ENCODE peak calls at places on chromosome 14, in ten cellular contexts. T is CD8-positive, alpha-beta memory T cell; L is A549; Q is kidney; P is gastrocnemius medialis; Y is hepatocyte; V is GM23248; Z is tibial nerve; M is lower lobe of right lung; D is MM.1S. I is an unnamed sample.
A peak's percentile ranks its signal among the peaks of the same experiment; 100 is the strongest.

GRCh38 chr14:103043257-103043893 is 14.0 kb downstream of the CDC42BPB start:
- DNase-seq in D (no peak), Q (no peak), V (no peak), P (no peak), L (no peak), M (no peak), Y (no peak), Z (no peak), T (no peak), I (no peak)

GRCh38 chr14:100439781-100440180 is 116.6 kb downstream of the SLC25A47 start:
- DNase-seq in V (peak; percentile 82), P (no peak), Z (no peak), D (no peak), Q (no peak), Y (no peak), T (no peak), M (no peak), L (peak; percentile 33), I (peak; percentile 43)

GRCh38 chr14:99188721-99189120 is 83.3 kb downstream of the BCL11B start:
- DNase-seq in M (no peak), L (no peak), T (peak; percentile 42), V (no peak), Q (no peak), Y (no peak), D (no peak), Z (no peak), P (no peak), I (peak; percentile 85)

GRCh38 chr14:90644882-90645281 is 171.3 kb downstream of the TTC7B start:
- DNase-seq in P (peak; percentile 71), V (peak; percentile 71), M (no peak), L (no peak), T (no peak), Q (no peak), D (no peak), Y (peak; percentile 32), Z (no peak), I (no peak)

GRCh38 chr14:90453401-90453951 is 56.6 kb downstream of the CALM1 start:
- DNase-seq in Y (peak; percentile 44), Z (no peak), D (no peak), M (no peak), P (no peak), V (peak; percentile 10), T (no peak), L (no peak), Q (peak; percentile 87), I (no peak)

GRCh38 chr14:104887623-104888488 is 22.8 kb downstream of the CEP170B start:
- DNase-seq in M (no peak), T (no peak), D (no peak), L (no peak), V (no peak), Q (peak; percentile 76), Z (peak; percentile 7), Y (no peak), P (no peak), I (peak; percentile 31)

GRCh38 chr14:101927859-101928258 is 36.5 kb upstream of the DYNC1H1 start:
- DNase-seq in M (peak; percentile 87), P (peak; percentile 93), Q (peak; percentile 96), V (peak; percentile 99), Z (peak; percentile 73), L (no peak), T (no peak), Y (peak; percentile 51), D (no peak), I (no peak)

GRCh38 chr14:31172084-31172483 is 35.5 kb downstream of the HECTD1 start:
- DNase-seq in M (no peak), D (no peak), V (peak; percentile 29), T (no peak), L (no peak), Z (no peak), Y (no peak), P (no peak), Q (no peak), I (no peak)

GRCh38 chr14:65258391-65258790 is 154.1 kb upstream of the FUT8 start:
- DNase-seq in D (no peak), Z (no peak), Q (no peak), P (no peak), M (no peak), V (peak; percentile 79), T (no peak), Y (no peak), L (peak; percentile 58), I (no peak)

GRCh38 chr14:22314183-22314820 is 274.7 kb downstream of the DAD1 start:
- DNase-seq in D (peak; percentile 46), Z (no peak), Q (no peak), L (peak; percentile 71), T (no peak), P (no peak), V (peak; percentile 71), Y (peak; percentile 76), M (no peak), I (peak; percentile 62)

GRCh38 chr14:68124885-68125731 is 305.5 kb downstream of the RAD51B start:
- DNase-seq in Q (no peak), T (no peak), M (no peak), V (peak; percentile 88), P (no peak), L (peak; percentile 80), Y (peak; percentile 38), D (no peak), Z (no peak), I (no peak)

GRCh38 chr14:79911762-79912161 is 299.5 kb downstream of the DIO2 start:
- DNase-seq in M (no peak), Q (no peak), T (no peak), V (no peak), D (no peak), P (no peak), L (no peak), Y (no peak), Z (no peak), I (no peak)

GRCh38 chr14:79910086-79910485 is 301.2 kb downstream of the DIO2 start:
- DNase-seq in D (no peak), L (no peak), V (no peak), P (no peak), Z (no peak), T (no peak), Q (no peak), Y (no peak), M (no peak), I (no peak)

GRCh38 chr14:79916281-79916680 is 295.0 kb downstream of the DIO2 start:
- DNase-seq in L (no peak), Y (no peak), Q (no peak), T (no peak), Z (no peak), M (no peak), V (no peak), P (no peak), D (no peak), I (no peak)

GRCh38 chr14:79915411-79915810 is 295.9 kb downstream of the DIO2 start:
- DNase-seq in D (no peak), Y (no peak), P (no peak), T (no peak), L (no peak), M (no peak), Q (no peak), Z (no peak), V (no peak), I (no peak)

GRCh38 chr14:79914595-79914994 is 296.7 kb downstream of the DIO2 start:
- DNase-seq in T (no peak), M (no peak), D (no peak), V (no peak), P (no peak), Q (no peak), L (no peak), Y (no peak), Z (no peak), I (no peak)
- H3K4me1 ChIP-seq in T (no peaks in the 10 kb centered on the region), M (no peaks in the 10 kb centered on the region), D (no peaks in the 10 kb centered on the region), V (no peaks in the 10 kb centered on the region), P (no peaks in the 10 kb centered on the region), Q (no peaks in the 10 kb centered on the region), L (no peaks in the 10 kb centered on the region), Y (no peaks in the 10 kb centered on the region), Z (no peaks in the 10 kb centered on the region), I (no peaks in the 10 kb centered on the region)

GRCh38 chr14:92990456-92991430 is 67.8 kb downstream of the CHGA start:
- DNase-seq in T (no peak), M (peak; percentile 44), Q (peak; percentile 57), V (no peak), L (no peak), P (no peak), D (no peak), Z (no peak), Y (no peak), I (no peak)

GRCh38 chr14:92991536-92991935 is 68.6 kb downstream of the CHGA start:
- DNase-seq in Q (peak; percentile 59), V (no peak), L (no peak), Y (no peak), P (no peak), M (no peak), T (no peak), D (no peak), Z (no peak), I (no peak)

GRCh38 chr14:92994942-92995341 is 72.0 kb downstream of the CHGA start:
- DNase-seq in T (no peak), Q (no peak), Y (no peak), V (no peak), L (no peak), D (no peak), Z (no peak), M (no peak), P (no peak), I (peak; percentile 64)

GRCh38 chr14:92994131-92994676 is 71.3 kb downstream of the CHGA start:
- DNase-seq in T (no peak), D (no peak), V (no peak), P (no peak), M (no peak), Q (no peak), L (no peak), Z (no peak), Y (no peak), I (no peak)

GRCh38 chr14:92993302-92993701 is 70.4 kb downstream of the CHGA start:
- DNase-seq in P (no peak), T (no peak), D (no peak), L (no peak), Q (no peak), Z (no peak), V (no peak), Y (no peak), M (peak; percentile 69), I (no peak)
- H3K4me1 ChIP-seq in P (no peaks in the 10 kb centered on the region), T (no peaks in the 10 kb centered on the region), D (no peaks in the 10 kb centered on the region), L (no peaks in the 10 kb centered on the region), Q (peaks cover 5% of the 10 kb centered on the region), Z (no peaks in the 10 kb centered on the region), V (peaks cover 8% of the 10 kb centered on the region), Y (peaks cover 6% of the 10 kb centered on the region), M (no peaks in the 10 kb centered on the region), I (no peaks in the 10 kb centered on the region)

DNA sequence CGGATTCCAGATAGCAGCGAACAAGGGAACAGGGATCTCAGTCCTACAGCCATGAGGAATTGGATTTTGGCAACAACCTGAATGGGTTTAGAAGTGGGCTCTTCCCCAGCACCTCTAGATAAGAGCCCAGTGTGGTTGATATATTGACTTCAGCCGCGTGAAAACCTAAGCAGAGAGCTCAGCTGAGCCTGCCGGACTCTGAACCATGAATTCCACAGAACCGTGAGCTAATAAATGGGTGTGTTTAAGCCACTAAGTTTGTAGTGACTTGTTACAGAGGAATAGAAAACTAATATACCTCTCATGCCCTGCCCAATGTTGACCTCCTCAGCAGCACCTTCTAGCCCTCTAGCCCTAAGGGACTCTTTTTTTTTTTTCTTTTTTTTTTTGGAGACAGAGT is 32.4 kb upstream of the TMED10 start:
- DNase-seq in Z (no peak), T (no peak), D (no peak), M (no peak), P (no peak), Q (no peak), L (no peak), Y (peak; percentile 30), V (no peak), I (no peak)
- H3K4me1 ChIP-seq in Z (no peaks in the 10 kb centered on the region), T (no peaks in the 10 kb centered on the region), D (no peaks in the 10 kb centered on the region), M (peaks cover 7% of the 10 kb centered on the region), P (no peaks in the 10 kb centered on the region), Q (no peaks in the 10 kb centered on the region), L (no peaks in the 10 kb centered on the region), Y (peaks cover 3% of the 10 kb centered on the region), V (peaks cover 17% of the 10 kb centered on the region), I (no peaks in the 10 kb centered on the region)

GRCh38 chr14:55129428-55130193 is 559 bp downstream of the LGALS3 start:
- DNase-seq in Q (peak; percentile 91), M (peak; percentile 81), Y (peak; percentile 72), L (peak; percentile 72), Z (peak; percentile 50), D (peak; percentile 7), V (peak; percentile 93), T (peak; percentile 60), P (peak; percentile 44), I (peak; percentile 83)
- H3K4me1 ChIP-seq in Q (peaks cover 10% of the 10 kb centered on the region), M (peaks cover 69% of the 10 kb centered on the region), Y (peaks cover 19% of the 10 kb centered on the region), L (peaks cover 19% of the 10 kb centered on the region), Z (no peaks in the 10 kb centered on the region), D (no peaks in the 10 kb centered on the region), V (peaks cover 49% of the 10 kb centered on the region), T (peaks cover 18% of the 10 kb centered on the region), P (peaks cover 2% of the 10 kb centered on the region), I (no peaks in the 10 kb centered on the region)